ENCODE peak calls at places on chromosomes 13 and 19, in four cellular contexts. Y, Z, M and R are unnamed samples.

GRCh38 chr19:56838930-56839664 is 1.4 kb downstream of the PEG3 start:
- DNase-seq in Y (peak; percentile 84), Z (no peak), M (peak; percentile 40), R (no peak)

GRCh38 chr13:32752997-32753606 is 166.8 kb downstream of the PDS5B start:
- DNase-seq in Y (no peak), Z (no peak), M (no peak), R (no peak)

GRCh38 chr13:80551650-80552497 is 210.9 kb upstream of the SPRY2 start:
- DNase-seq in Y (no peak), Z (no peak), M (no peak), R (no peak)

GRCh38 chr19:30719189-30719990 is 347.2 kb downstream of the ZNF536 start:
- DNase-seq in Y (peak; percentile 83), Z (peak; percentile 66), M (no peak), R (peak; percentile 60)

GRCh38 chr13:106311004-106311403 is 224.5 kb downstream of the EFNB2 start:
- DNase-seq in Y (no peak), Z (no peak), M (no peak), R (no peak)

GRCh38 chr13:102517959-102518358 is 78.8 kb upstream of the TPP2 start:
- DNase-seq in Y (no peak), Z (no peak), M (no peak), R (no peak)

GRCh38 chr19:40217027-40217810 is 965 bp downstream of the TTC9B start:
- DNase-seq in Y (no peak), Z (peak; percentile 41), M (no peak), R (peak; percentile 72)

GRCh38 chr13:68708336-68708908 is 1399.2 kb upstream of the ATXN8OS start:
- DNase-seq in Y (no peak), Z (no peak), M (no peak), R (peak; percentile 82)

GRCh38 chr13:51644649-51645048 is 60.4 kb downstream of the WDFY2 start:
- DNase-seq in Y (no peak), Z (no peak), M (no peak), R (no peak)

GRCh38 chr13:47289578-47289977 is 392.7 kb upstream of the HTR2A start:
- DNase-seq in Y (no peak), Z (peak; percentile 32), M (no peak), R (peak; percentile 80)

GRCh38 chr13:113916330-113916815 is 52.5 kb upstream of the GAS6 start:
- DNase-seq in Y (no peak), Z (no peak), M (no peak), R (no peak)